ENCODE peak calls at places on chromosome 22, in four cellular contexts. One of them, this sample, is unnamed.

GRCh38 chr22:49767355-49768062 is 60.2 kb downstream of the BRD1 start:
- DNase-seq in H9: peak; percentile 72
- DNase-seq in A549: peak; percentile 55
- DNase-seq in body of pancreas: no peak
- DNase-seq in this sample: no peak

GRCh38 chr22:36252754-36253522 is at the start of gene APOL1:
- DNase-seq in body of pancreas: no peak
- DNase-seq in H9: peak; percentile 12
- DNase-seq in A549: peak; percentile 19
- DNase-seq in this sample: no peak

GRCh38 chr22:38707346-38707745 is 1.6 kb downstream of the GTPBP1 start:
- DNase-seq in A549: peak; percentile 61
- DNase-seq in H9: no peak
- DNase-seq in body of pancreas: no peak
- DNase-seq in this sample: no peak

GRCh38 chr22:34390400-34390799 is 470.1 kb upstream of the LARGE1 start:
- DNase-seq in A549: no peak
- DNase-seq in body of pancreas: no peak
- DNase-seq in H9: peak; percentile 55
- DNase-seq in this sample: no peak

GRCh38 chr22:49735411-49736311 is 92.0 kb downstream of the BRD1 start:
- DNase-seq in H9: peak; percentile 65
- DNase-seq in body of pancreas: no peak
- DNase-seq in A549: no peak
- DNase-seq in this sample: no peak

GRCh38 chr22:37880668-37881440 is 25.2 kb upstream of the MICALL1 start:
- DNase-seq in H9: no peak
- DNase-seq in A549: no peak
- DNase-seq in body of pancreas: no peak
- DNase-seq in this sample: peak; percentile 75

GRCh38 chr22:37083914-37084313 is 25.6 kb downstream of the TMPRSS6 start:
- DNase-seq in A549: no peak
- DNase-seq in H9: no peak
- DNase-seq in body of pancreas: no peak
- DNase-seq in this sample: no peak

GRCh38 chr22:28884754-28885375 is 1.5 kb downstream of the ZNRF3 start:
- DNase-seq in A549: no peak
- DNase-seq in body of pancreas: no peak
- DNase-seq in H9: no peak
- DNase-seq in this sample: no peak

GRCh38 chr22:47011131-47011854 is 248.8 kb downstream of the TBC1D22A start:
- DNase-seq in A549: no peak
- DNase-seq in H9: no peak
- DNase-seq in body of pancreas: no peak
- DNase-seq in this sample: no peak

GRCh38 chr22:39985383-39986045 is 9.2 kb upstream of the FAM83F start:
- DNase-seq in A549: no peak
- DNase-seq in H9: no peak
- DNase-seq in body of pancreas: no peak
- DNase-seq in this sample: no peak

GRCh38 chr22:26134654-26135330 is 34.5 kb upstream of the SEZ6L start:
- DNase-seq in A549: peak; percentile 6
- DNase-seq in body of pancreas: no peak
- DNase-seq in H9: no peak
- DNase-seq in this sample: no peak

GRCh38 chr22:49036513-49036912 is 791.2 kb downstream of the BRD1 start:
- DNase-seq in H9: no peak
- DNase-seq in A549: no peak
- DNase-seq in body of pancreas: no peak
- DNase-seq in this sample: no peak

GRCh38 chr22:28773461-28773867 is 969 bp downstream of the CCDC117 start:
- DNase-seq in A549: no peak
- DNase-seq in H9: no peak
- DNase-seq in body of pancreas: no peak
- DNase-seq in this sample: no peak

GRCh38 chr22:17903564-17904295 is 120.6 kb downstream of the MICAL3 start:
- DNase-seq in H9: no peak
- DNase-seq in body of pancreas: peak; percentile 23
- DNase-seq in A549: no peak
- DNase-seq in this sample: no peak

GRCh38 chr22:38681784-38682335 is at the start of gene TOMM22:
- DNase-seq in A549: peak; percentile 85
- DNase-seq in body of pancreas: peak; percentile 87
- DNase-seq in H9: peak; percentile 90
- DNase-seq in this sample: peak; percentile 93

GRCh38 chr22:25953919-25954318 is 211.9 kb downstream of the MYO18B start:
- DNase-seq in body of pancreas: no peak
- DNase-seq in A549: no peak
- DNase-seq in H9: no peak
- DNase-seq in this sample: no peak

GRCh38 chr22:25853902-25854301 is 111.9 kb downstream of the MYO18B start:
- DNase-seq in H9: no peak
- DNase-seq in A549: peak; percentile 19
- DNase-seq in body of pancreas: no peak
- DNase-seq in this sample: no peak

GRCh38 chr22:20268289-20268349 is at the start of gene RTN4R:
- DNase-seq in body of pancreas: no peak
- DNase-seq in H9: no peak
- DNase-seq in A549: no peak
- DNase-seq in this sample: no peak
- H3K27ac ChIP-seq in body of pancreas: peak within 1 kb of the TSS; percentile 64
- H3K27ac ChIP-seq in H9: no peak within 1 kb of the TSS
- H3K27ac ChIP-seq in A549: peak within 1 kb of the TSS; percentile 83
- H3K27ac ChIP-seq in this sample: peak within 1 kb of the TSS; percentile 62

GRCh38 chr22:29997516-29997915 is 82.7 kb upstream of the HORMAD2 start:
- DNase-seq in body of pancreas: no peak
- DNase-seq in H9: no peak
- DNase-seq in A549: no peak
- DNase-seq in this sample: no peak

GRCh38 chr22:29992341-29993275 is 87.7 kb upstream of the HORMAD2 start:
- DNase-seq in A549: no peak
- DNase-seq in H9: peak; percentile 33
- DNase-seq in body of pancreas: no peak
- DNase-seq in this sample: no peak

GRCh38 chr22:29994941-29995340 is 85.3 kb upstream of the HORMAD2 start:
- DNase-seq in A549: peak; percentile 37
- DNase-seq in H9: no peak
- DNase-seq in body of pancreas: no peak
- DNase-seq in this sample: no peak

GRCh38 chr22:29998627-29999026 is 81.6 kb upstream of the HORMAD2 start:
- DNase-seq in H9: no peak
- DNase-seq in A549: no peak
- DNase-seq in body of pancreas: no peak
- DNase-seq in this sample: no peak

DNA sequence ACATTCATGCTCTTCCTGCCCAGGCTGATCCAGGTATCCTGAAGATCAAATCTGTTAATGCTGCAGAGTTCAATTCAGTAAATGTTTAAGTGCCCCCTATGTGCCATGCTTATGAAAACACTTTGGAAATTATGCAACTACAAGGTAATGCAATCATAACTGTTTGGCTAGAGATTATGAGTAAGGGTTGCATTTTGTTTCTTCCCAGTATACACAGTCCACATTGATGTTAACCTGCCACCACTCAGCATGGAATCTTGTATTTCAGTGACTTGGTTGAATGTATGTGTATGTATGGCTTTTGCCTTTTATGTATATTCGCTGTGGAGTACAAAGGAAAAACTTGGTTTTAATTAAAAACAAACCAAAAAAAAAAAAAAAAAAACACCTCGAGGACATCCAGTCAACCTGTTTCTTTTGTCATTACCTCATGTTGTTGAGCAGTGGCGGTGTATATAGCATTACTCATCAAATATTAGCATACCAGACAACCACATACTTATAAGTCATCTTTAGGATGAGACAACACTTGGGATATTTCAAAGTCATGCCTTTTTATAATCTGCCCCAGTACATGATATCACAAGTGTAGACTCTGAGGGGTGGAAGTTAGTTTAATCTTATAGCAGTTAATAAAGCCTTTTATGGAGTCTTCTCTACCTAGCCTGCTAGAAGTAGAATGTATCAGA is 86.1 kb upstream of the HORMAD2 start:
- DNase-seq in body of pancreas: no peak
- DNase-seq in H9: no peak
- DNase-seq in A549: peak; percentile 65
- DNase-seq in this sample: no peak
- H3K27ac ChIP-seq in body of pancreas: no peak overlapping the region
- H3K27ac ChIP-seq in H9: no peak overlapping the region
- H3K27ac ChIP-seq in A549: peak overlapping the region; percentile 85
- H3K27ac ChIP-seq in this sample: no peak overlapping the region

GRCh38 chr22:24149191-24149590 is 32.1 kb upstream of the SUSD2 start:
- DNase-seq in body of pancreas: no peak
- DNase-seq in H9: no peak
- DNase-seq in A549: no peak
- DNase-seq in this sample: no peak
- H3K27ac ChIP-seq in body of pancreas: no peak overlapping the region
- H3K27ac ChIP-seq in H9: no peak overlapping the region
- H3K27ac ChIP-seq in A549: no peak overlapping the region
- H3K27ac ChIP-seq in this sample: peak overlapping the region; percentile 82

GRCh38 chr22:27383896-27384295 is 417.7 kb downstream of the MN1 start:
- DNase-seq in H9: no peak
- DNase-seq in body of pancreas: no peak
- DNase-seq in A549: no peak
- DNase-seq in this sample: no peak
- H3K27ac ChIP-seq in H9: no peak overlapping the region
- H3K27ac ChIP-seq in body of pancreas: no peak overlapping the region
- H3K27ac ChIP-seq in A549: no peak overlapping the region
- H3K27ac ChIP-seq in this sample: no peak overlapping the region

DNA sequence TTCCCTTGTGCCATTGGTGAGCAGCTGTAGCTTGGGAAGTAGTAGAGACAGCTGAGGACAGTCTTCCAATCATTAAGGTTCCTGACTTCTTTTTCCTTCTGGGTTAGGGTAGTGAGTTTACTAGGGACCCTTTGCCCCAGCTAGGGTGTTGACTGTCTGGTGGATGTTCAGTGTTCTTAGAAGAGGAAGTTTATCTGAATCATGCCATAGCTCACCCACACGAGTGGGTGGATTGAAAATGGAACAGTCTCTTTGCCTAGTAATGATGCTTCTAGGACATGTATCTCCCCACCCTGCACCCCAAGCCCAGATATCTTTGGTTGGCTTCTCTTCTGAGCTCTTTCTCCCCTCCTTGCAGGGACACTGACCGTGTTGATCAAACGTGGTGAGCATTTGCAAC is 57.2 kb upstream of the HORMAD2 start:
- DNase-seq in body of pancreas: no peak
- DNase-seq in H9: no peak
- DNase-seq in A549: no peak
- DNase-seq in this sample: no peak
- H3K27ac ChIP-seq in body of pancreas: no peak overlapping the region
- H3K27ac ChIP-seq in H9: no peak overlapping the region
- H3K27ac ChIP-seq in A549: no peak overlapping the region
- H3K27ac ChIP-seq in this sample: no peak overlapping the region

GRCh38 chr22:32817137-32817536 is 15.6 kb downstream of the TIMP3 start:
- DNase-seq in H9: no peak
- DNase-seq in A549: no peak
- DNase-seq in body of pancreas: no peak
- DNase-seq in this sample: no peak
- H3K27ac ChIP-seq in H9: no peak overlapping the region
- H3K27ac ChIP-seq in A549: no peak overlapping the region
- H3K27ac ChIP-seq in body of pancreas: no peak overlapping the region
- H3K27ac ChIP-seq in this sample: no peak overlapping the region

GRCh38 chr22:20524004-20524481 is 16.6 kb downstream of the MED15 start:
- DNase-seq in H9: no peak
- DNase-seq in A549: no peak
- DNase-seq in body of pancreas: no peak
- DNase-seq in this sample: no peak

GRCh38 chr22:20522828-20523117 is 15.4 kb downstream of the MED15 start:
- DNase-seq in body of pancreas: no peak
- DNase-seq in H9: no peak
- DNase-seq in A549: no peak
- DNase-seq in this sample: no peak

GRCh38 chr22:20525048-20525447 is 17.6 kb downstream of the MED15 start:
- DNase-seq in body of pancreas: no peak
- DNase-seq in A549: no peak
- DNase-seq in H9: no peak
- DNase-seq in this sample: no peak

GRCh38 chr22:20522134-20522827 is 14.9 kb downstream of the MED15 start:
- DNase-seq in body of pancreas: no peak
- DNase-seq in H9: no peak
- DNase-seq in A549: no peak
- DNase-seq in this sample: no peak

DNA sequence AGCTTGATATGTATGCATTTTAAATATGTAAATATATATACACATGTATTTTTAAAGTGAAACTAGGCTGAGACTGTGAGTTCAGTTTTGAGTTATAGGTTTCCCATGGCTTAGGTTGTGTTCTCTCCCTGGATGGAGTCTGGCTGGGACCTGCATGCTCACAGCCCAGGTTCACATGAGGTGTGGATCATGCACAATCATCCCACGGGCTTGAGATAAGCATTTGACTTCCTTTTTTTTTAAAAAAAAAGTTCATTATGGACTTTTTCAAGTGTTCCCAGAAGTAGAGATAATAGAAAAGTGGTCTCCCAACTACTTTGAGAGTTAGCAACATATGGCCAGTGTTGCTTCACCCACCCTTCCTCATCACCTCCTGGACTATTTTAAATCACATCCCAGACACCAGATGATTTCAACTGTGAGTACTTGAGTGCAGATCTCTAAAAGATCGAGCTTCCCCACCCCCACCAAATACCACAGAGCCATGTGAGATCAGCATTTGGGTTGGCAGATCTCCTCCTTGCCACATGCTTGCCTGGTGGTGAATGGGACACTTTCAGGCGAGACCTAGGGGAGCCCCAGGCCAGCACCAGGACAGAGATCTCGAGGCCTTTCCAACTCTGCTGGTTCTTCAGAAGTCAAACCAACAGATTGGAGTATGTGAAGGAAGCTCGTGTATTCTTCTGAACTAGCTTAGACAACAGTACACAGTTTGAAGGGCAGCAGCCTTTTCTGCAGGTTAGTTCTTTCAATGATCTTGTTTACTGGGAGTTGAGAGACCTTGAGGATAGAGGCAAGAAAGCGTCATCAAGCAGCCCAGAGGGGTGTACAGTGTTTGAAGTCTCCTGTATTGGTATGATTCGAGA is 15.9 kb downstream of the MED15 start:
- DNase-seq in A549: no peak
- DNase-seq in H9: no peak
- DNase-seq in body of pancreas: no peak
- DNase-seq in this sample: no peak
- H3K27ac ChIP-seq in A549: peak overlapping the region; percentile 78
- H3K27ac ChIP-seq in H9: no peak overlapping the region
- H3K27ac ChIP-seq in body of pancreas: no peak overlapping the region
- H3K27ac ChIP-seq in this sample: peak overlapping the region; percentile 1

DNA sequence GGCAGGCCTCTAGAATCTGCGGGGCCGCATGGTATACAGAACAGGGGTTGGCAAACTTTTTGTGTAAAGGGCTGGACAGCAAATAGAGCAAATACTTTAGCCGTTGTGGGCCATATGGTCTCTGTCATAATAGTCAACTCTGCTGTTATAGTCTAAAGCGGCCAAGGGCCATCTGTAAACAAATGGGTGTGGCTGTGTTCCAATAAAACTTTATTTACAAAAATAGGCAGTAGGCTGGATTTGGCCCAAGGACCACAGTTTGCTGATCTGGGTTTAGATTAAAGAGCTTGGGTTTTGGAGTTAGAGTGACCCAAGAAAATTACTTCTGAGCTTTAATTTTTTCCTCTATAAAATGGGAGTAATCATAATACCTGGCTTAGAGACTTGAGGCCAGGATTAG is 32.7 kb downstream of the FBLN1 start:
- DNase-seq in A549: no peak
- DNase-seq in body of pancreas: no peak
- DNase-seq in H9: no peak
- DNase-seq in this sample: no peak
- H3K27ac ChIP-seq in A549: no peak overlapping the region
- H3K27ac ChIP-seq in body of pancreas: no peak overlapping the region
- H3K27ac ChIP-seq in H9: no peak overlapping the region
- H3K27ac ChIP-seq in this sample: no peak overlapping the region